ENCODE peak calls at places on chromosomes 3 and 15, in five cellular contexts. K is mammary epithelial cell, E is ovary, Z is transverse colon, O is left lung. A is an unnamed sample.

GRCh38 chr15:68578960-68579935 is at the start of gene CORO2B:
- DNase-seq in Z (no peak), E (peak; percentile 67), O (no peak), K (peak; percentile 19), A (no peak)

GRCh38 chr15:36362508-36362907 is 216.9 kb upstream of the CDIN1 start:
- DNase-seq in O (no peak), K (no peak), Z (no peak), E (no peak), A (no peak)

GRCh38 chr15:90019611-90020010 is 18.5 kb downstream of the ZNF710 start:
- DNase-seq in O (peak; percentile 18), K (no peak), E (no peak), Z (peak; percentile 7), A (no peak)

GRCh38 chr3:137222736-137223135 is 265.0 kb downstream of the IL20RB start:
- DNase-seq in O (no peak), Z (no peak), E (no peak), K (no peak), A (no peak)

GRCh38 chr3:59268170-59268569 is 218.3 kb upstream of the CFAP20DC start:
- DNase-seq in K (peak; percentile 75), E (no peak), O (no peak), Z (no peak), A (no peak)

GRCh38 chr15:62453979-62454378 is 288.9 kb upstream of the C2CD4B start:
- DNase-seq in K (peak; percentile 57), E (no peak), Z (no peak), O (no peak), A (no peak)

GRCh38 chr3:58474967-58475578 is 16.8 kb upstream of the KCTD6 start:
- DNase-seq in O (no peak), E (no peak), K (no peak), Z (no peak), A (no peak)

GRCh38 chr3:38247366-38248035 is 18.1 kb upstream of the SLC22A13 start:
- DNase-seq in Z (no peak), O (no peak), K (peak; percentile 91), E (no peak), A (no peak)

GRCh38 chr15:91694829-91695205 is 158.7 kb upstream of the SLCO3A1 start:
- DNase-seq in E (peak; percentile 81), Z (peak; percentile 71), O (no peak), K (peak; percentile 61), A (no peak)

GRCh38 chr3:66488492-66488891 is 12.3 kb downstream of the LRIG1 start:
- DNase-seq in E (no peak), Z (no peak), K (no peak), O (no peak), A (no peak)

GRCh38 chr15:58793862-58794261 is 22.8 kb downstream of the MINDY2 start:
- DNase-seq in E (no peak), K (peak; percentile 98), O (no peak), Z (no peak), A (no peak)

GRCh38 chr15:87576486-87577176 is 679.9 kb downstream of the NTRK3 start:
- DNase-seq in K (peak; percentile 63), E (no peak), O (no peak), Z (no peak), A (no peak)
- H3K9me3 ChIP-seq in K (no peaks in the 10 kb centered on the region), E (no peaks in the 10 kb centered on the region), O (no peaks in the 10 kb centered on the region), Z (no peaks in the 10 kb centered on the region), A (no peaks in the 10 kb centered on the region)

DNA sequence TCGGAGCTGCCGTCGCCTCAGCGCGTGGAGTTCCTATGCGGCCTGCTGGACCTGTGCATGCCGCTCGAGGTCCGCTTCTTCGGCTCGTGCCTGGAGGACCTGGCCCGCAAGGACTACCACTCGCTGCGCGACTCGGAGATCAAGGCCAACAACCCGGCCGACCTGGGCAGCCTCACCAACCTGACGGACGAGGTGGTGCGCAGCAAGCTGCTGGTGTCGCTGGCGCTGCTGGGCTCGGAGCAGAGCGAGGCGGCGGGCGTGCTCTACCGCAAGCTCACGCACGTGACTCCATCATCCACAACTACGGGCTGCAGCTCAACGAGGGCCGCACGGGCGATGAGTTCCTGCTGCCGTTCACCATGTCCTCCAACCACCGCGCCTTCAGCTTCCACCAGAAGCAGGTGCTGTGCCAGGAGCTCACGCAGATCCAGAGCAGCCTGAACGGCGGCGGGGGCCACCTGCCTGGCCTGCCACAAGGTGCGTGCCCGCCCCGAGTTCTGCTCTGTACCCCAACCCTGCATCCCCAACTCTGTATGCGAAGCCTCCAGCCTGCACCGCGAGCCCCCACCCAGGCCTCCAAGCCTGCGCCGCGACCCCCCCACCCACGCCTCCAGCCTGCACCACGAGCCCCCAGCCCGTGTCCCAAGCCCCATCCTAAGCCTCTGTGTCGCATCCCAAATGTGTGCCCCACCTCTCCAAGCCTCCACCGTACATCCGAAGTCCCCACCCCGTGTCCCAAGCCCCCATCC is 178.2 kb downstream of the OR4M2 start:
- DNase-seq in E (no peak), K (no peak), Z (no peak), O (no peak), A (no peak)
- H3K9me3 ChIP-seq in E (no peaks in the 10 kb centered on the region), K (no peaks in the 10 kb centered on the region), Z (no peaks in the 10 kb centered on the region), O (no peaks in the 10 kb centered on the region), A (peaks cover 4% of the 10 kb centered on the region)

DNA sequence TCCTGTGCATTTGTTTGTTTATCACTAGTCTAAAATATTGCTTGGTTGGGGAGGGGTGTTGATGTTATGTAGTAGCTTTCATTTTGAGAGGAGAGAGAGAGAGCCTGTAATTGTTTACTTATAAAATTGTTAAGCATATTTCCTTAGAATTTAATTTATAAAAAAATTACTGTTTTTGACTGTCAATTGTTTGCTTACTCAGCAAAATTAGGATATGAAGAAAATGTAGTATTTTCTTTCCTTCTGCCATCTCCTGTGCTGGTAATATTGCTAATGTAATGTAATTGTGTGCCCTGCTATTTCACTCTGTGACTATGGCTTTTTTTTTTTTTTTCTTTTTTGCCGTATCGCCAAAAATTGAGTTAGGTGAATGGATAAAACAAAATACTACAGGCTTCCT is 3.5 kb downstream of the U2SURP start:
- DNase-seq in K (no peak), Z (no peak), O (no peak), E (no peak), A (no peak)
- H3K9me3 ChIP-seq in K (no peaks in the 10 kb centered on the region), Z (no peaks in the 10 kb centered on the region), O (no peaks in the 10 kb centered on the region), E (no peaks in the 10 kb centered on the region), A (no peaks in the 10 kb centered on the region)

GRCh38 chr3:72223628-72224027 is 438.7 kb upstream of the PROK2 start:
- DNase-seq in Z (no peak), O (no peak), K (no peak), E (no peak), A (no peak)
- H3K9me3 ChIP-seq in Z (peaks cover 13% of the 10 kb centered on the region), O (peaks cover 5% of the 10 kb centered on the region), K (peaks cover 9% of the 10 kb centered on the region), E (no peaks in the 10 kb centered on the region), A (peaks cover 11% of the 10 kb centered on the region)

GRCh38 chr3:77203876-77204275 is 164.0 kb downstream of the ROBO2 start:
- DNase-seq in O (no peak), K (no peak), Z (no peak), E (no peak), A (no peak)

GRCh38 chr3:77207753-77208152 is 167.9 kb downstream of the ROBO2 start:
- DNase-seq in E (no peak), K (no peak), O (no peak), Z (no peak), A (no peak)

DNA sequence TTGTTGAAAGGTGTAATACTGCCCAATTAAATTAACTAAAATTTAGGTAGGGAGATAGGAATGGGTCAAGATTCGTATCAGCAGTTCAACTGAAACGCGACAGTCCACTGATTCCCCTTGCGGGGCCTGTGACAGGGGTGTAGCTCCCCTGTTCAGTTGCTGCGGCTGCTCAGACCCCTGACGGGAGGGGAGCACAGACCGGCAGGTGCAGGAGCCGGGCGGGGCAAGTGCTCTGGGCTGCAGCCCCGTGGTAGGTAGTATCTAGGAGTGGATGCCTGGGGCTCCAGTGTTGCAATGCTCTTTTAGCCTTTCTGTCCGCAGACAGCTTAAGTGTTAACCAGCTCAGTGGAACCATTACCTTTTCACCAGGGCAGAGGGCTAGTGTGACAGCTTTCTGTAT is 164.9 kb downstream of the ROBO2 start:
- DNase-seq in E (no peak), K (no peak), Z (no peak), O (no peak), A (no peak)
- H3K9me3 ChIP-seq in E (no peaks in the 10 kb centered on the region), K (no peaks in the 10 kb centered on the region), Z (no peaks in the 10 kb centered on the region), O (no peaks in the 10 kb centered on the region), A (no peaks in the 10 kb centered on the region)

GRCh38 chr15:25208735-25209134 is 230.1 kb downstream of the UBE3A start:
- DNase-seq in Z (no peak), O (no peak), K (no peak), E (no peak), A (no peak)

DNA sequence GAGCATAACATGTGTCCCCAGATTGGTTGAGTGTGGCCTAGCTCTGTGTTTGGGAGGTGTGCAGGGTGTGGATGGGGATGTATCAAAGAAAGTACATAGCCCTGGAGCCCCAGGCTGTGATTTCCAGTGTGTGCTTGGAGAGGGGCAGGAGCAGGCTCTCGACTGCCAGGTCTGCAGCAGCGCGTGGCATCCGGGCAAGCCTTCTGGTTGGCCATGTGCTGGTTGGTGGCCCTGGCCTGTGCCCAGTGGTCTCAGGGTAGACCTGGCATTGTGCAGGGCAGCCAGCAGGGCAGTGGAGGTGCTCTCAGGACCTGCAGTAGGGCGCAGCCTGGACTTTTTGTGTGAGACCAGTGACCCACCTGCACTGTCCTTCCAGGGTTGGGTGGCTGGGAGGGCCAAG is 231.5 kb downstream of the UBE3A start:
- DNase-seq in E (no peak), K (no peak), Z (no peak), O (no peak), A (no peak)
- H3K9me3 ChIP-seq in E (no peaks in the 10 kb centered on the region), K (peaks cover 54% of the 10 kb centered on the region), Z (peaks cover 5% of the 10 kb centered on the region), O (no peaks in the 10 kb centered on the region), A (no peaks in the 10 kb centered on the region)

GRCh38 chr3:196754215-196754937 is 14.7 kb downstream of the PAK2 start:
- DNase-seq in Z (peak; percentile 45), O (no peak), K (no peak), E (no peak), A (no peak)
- H3K9me3 ChIP-seq in Z (no peaks in the 10 kb centered on the region), O (no peaks in the 10 kb centered on the region), K (peaks cover 10% of the 10 kb centered on the region), E (no peaks in the 10 kb centered on the region), A (peaks cover 10% of the 10 kb centered on the region)

GRCh38 chr3:118059096-118059495 is 975.5 kb downstream of the IGSF11 start:
- DNase-seq in E (no peak), O (no peak), Z (no peak), K (no peak), A (no peak)

GRCh38 chr3:118057086-118057485 is 977.6 kb downstream of the IGSF11 start:
- DNase-seq in Z (no peak), K (no peak), O (no peak), E (no peak), A (no peak)

DNA sequence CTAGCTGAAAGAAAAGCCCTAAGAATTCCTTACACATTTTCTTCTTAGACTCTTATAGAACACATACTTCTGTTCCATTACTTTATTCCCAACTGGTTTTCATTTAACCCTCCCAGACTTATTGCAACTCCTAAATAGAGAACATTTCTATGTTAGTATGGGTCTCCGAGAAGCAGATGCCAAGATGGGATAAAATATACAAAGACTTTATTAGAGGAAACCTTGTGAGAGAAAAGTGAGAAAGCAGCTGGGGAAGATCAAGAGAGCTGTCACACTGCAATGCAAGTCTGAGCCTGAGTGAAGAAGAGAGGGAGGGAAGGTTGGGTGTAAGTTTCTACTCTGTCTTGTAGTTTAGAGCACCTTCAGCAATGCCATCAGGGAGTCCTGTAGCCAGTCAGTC is 979.3 kb downstream of the IGSF11 start:
- DNase-seq in E (no peak), Z (no peak), K (no peak), O (no peak), A (no peak)
- H3K9me3 ChIP-seq in E (no peaks in the 10 kb centered on the region), Z (no peaks in the 10 kb centered on the region), K (no peaks in the 10 kb centered on the region), O (no peaks in the 10 kb centered on the region), A (no peaks in the 10 kb centered on the region)